ENCODE peak calls at places on chromosome 19, in nine cellular contexts. H, F, L, J, Q, W, S, C and V are unnamed samples.

GRCh38 chr19:46115396-46116109 is 8.9 kb downstream of the IGFL3 start:
- DNase-seq in H (no peak), F (peak; percentile 48), L (peak; percentile 42), J (no peak), Q (peak; percentile 30), W (no peak), S (peak; percentile 46), C (no peak), V (peak; percentile 61)

GRCh38 chr19:30450945-30451344 is 78.8 kb downstream of the ZNF536 start:
- DNase-seq in H (no peak), F (peak; percentile 34), L (no peak), J (no peak), Q (no peak), W (no peak), S (no peak), C (no peak), V (no peak)

GRCh38 chr19:19900124-19900523 is 622 bp upstream of the ZNF93 start:
- DNase-seq in H (no peak), F (peak; percentile 80), L (no peak), J (no peak), Q (peak; percentile 71), W (no peak), S (no peak), C (no peak), V (peak; percentile 29)

GRCh38 chr19:49779731-49780578 is 13.2 kb downstream of the AP2A1 start:
- DNase-seq in H (peak; percentile 35), F (no peak), L (no peak), J (no peak), Q (no peak), W (no peak), S (peak; percentile 40), C (no peak), V (no peak)

GRCh38 chr19:46035986-46036744 is 4.6 kb downstream of the IGFL4 start:
- DNase-seq in H (no peak), F (no peak), L (no peak), J (no peak), Q (no peak), W (no peak), S (no peak), C (no peak), V (no peak)

GRCh38 chr19:8148410-8149231 is 771 bp downstream of the FBN3 start:
- DNase-seq in H (no peak), F (no peak), L (no peak), J (no peak), Q (no peak), W (no peak), S (no peak), C (no peak), V (no peak)

GRCh38 chr19:12722566-12723382 is 958 bp downstream of the TNPO2 start:
- DNase-seq in H (peak; percentile 97), F (peak; percentile 99), L (peak; percentile 97), J (peak; percentile 96), Q (peak; percentile 100), W (peak; percentile 98), S (peak; percentile 99), C (peak; percentile 98), V (peak; percentile 100)

GRCh38 chr19:33431986-33432385 is 58.5 kb downstream of the CEBPG start:
- DNase-seq in H (no peak), F (no peak), L (no peak), J (no peak), Q (no peak), W (no peak), S (no peak), C (no peak), V (peak; percentile 6)

GRCh38 chr19:51607920-51608562 is 22.2 kb downstream of the SIGLEC5 start:
- DNase-seq in H (peak; percentile 72), F (peak; percentile 73), L (peak; percentile 41), J (peak; percentile 55), Q (peak; percentile 85), W (peak; percentile 66), S (peak; percentile 81), C (peak; percentile 82), V (peak; percentile 73)

GRCh38 chr19:30120860-30121484 is 178.9 kb downstream of the URI1 start:
- DNase-seq in H (no peak), F (no peak), L (no peak), J (no peak), Q (no peak), W (no peak), S (no peak), C (no peak), V (no peak)

GRCh38 chr19:13225085-13225484 is 74.9 kb downstream of the IER2 start:
- DNase-seq in H (no peak), F (no peak), L (no peak), J (no peak), Q (no peak), W (no peak), S (no peak), C (no peak), V (no peak)

GRCh38 chr19:27776020-27776419 is 1436.9 kb downstream of the UQCRFS1 start:
- DNase-seq in H (no peak), F (peak; percentile 40), L (no peak), J (no peak), Q (peak; percentile 85), W (no peak), S (no peak), C (no peak), V (peak; percentile 46)

GRCh38 chr19:18408053-18408476 is 10.6 kb upstream of the LRRC25 start:
- DNase-seq in H (peak; percentile 90), F (no peak), L (no peak), J (peak; percentile 74), Q (no peak), W (peak; percentile 19), S (peak; percentile 90), C (no peak), V (no peak)

GRCh38 chr19:20278342-20278741 is 111.3 kb downstream of the ZNF486 start:
- DNase-seq in H (peak; percentile 28), F (no peak), L (no peak), J (peak; percentile 37), Q (no peak), W (no peak), S (peak; percentile 9), C (no peak), V (no peak)

GRCh38 chr19:49684983-49685553 is 4.3 kb upstream of the ADM5 start:
- DNase-seq in H (no peak), F (no peak), L (no peak), J (no peak), Q (no peak), W (no peak), S (no peak), C (no peak), V (no peak)

GRCh38 chr19:35986664-35987570 is 8.1 kb upstream of the SDHAF1 start:
- DNase-seq in H (peak; percentile 59), F (no peak), L (no peak), J (no peak), Q (no peak), W (peak; percentile 38), S (no peak), C (no peak), V (no peak)
- H3K4me3 ChIP-seq in H (peak overlapping the region; percentile 48), F (peak overlapping the region; percentile 26), L (peak overlapping the region; percentile 24), J (peak overlapping the region; percentile 17), Q (peak overlapping the region; percentile 33), W (no peak overlapping the region), S (peak overlapping the region; percentile 25), C (peak overlapping the region; percentile 24), V (peak overlapping the region; percentile 22)

GRCh38 chr19:55832676-55833075 is 877 bp upstream of the NLRP11 start:
- DNase-seq in H (no peak), F (no peak), L (no peak), J (no peak), Q (no peak), W (no peak), S (no peak), C (no peak), V (no peak)

GRCh38 chr19:55836340-55836739 is at the start of gene NLRP4:
- DNase-seq in H (no peak), F (no peak), L (no peak), J (no peak), Q (no peak), W (no peak), S (no peak), C (no peak), V (no peak)

GRCh38 chr19:55831846-55832245 is at the start of gene NLRP11:
- DNase-seq in H (no peak), F (no peak), L (no peak), J (no peak), Q (no peak), W (no peak), S (no peak), C (no peak), V (no peak)

DNA sequence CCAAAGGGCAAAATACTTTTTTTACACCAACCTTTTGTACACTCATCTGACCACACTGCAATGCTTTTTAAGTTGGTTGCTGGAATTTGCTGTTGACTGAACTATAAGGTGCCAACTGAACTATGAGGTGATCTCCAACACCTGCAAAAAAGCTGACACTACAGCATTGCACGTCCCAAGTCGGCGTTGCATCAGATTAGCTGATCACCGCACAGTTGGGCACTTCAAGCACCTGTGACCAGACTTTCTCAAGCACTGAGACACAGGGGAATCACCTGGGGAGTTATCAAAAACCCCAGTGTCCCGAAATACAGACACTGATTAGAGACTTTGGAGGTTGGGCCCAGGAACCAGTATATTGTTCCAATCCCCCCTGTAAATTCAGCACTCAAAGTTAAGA is 1.1 kb downstream of the NLRP11 start:
- DNase-seq in H (no peak), F (no peak), L (no peak), J (no peak), Q (no peak), W (no peak), S (peak; percentile 46), C (no peak), V (no peak)
- TF ChIP-seq CTCF in H (no peak), F (no peak), L (no peak), J (no peak), Q (no peak), W (no peak), S (no peak), C (no peak), V (no peak)

DNA sequence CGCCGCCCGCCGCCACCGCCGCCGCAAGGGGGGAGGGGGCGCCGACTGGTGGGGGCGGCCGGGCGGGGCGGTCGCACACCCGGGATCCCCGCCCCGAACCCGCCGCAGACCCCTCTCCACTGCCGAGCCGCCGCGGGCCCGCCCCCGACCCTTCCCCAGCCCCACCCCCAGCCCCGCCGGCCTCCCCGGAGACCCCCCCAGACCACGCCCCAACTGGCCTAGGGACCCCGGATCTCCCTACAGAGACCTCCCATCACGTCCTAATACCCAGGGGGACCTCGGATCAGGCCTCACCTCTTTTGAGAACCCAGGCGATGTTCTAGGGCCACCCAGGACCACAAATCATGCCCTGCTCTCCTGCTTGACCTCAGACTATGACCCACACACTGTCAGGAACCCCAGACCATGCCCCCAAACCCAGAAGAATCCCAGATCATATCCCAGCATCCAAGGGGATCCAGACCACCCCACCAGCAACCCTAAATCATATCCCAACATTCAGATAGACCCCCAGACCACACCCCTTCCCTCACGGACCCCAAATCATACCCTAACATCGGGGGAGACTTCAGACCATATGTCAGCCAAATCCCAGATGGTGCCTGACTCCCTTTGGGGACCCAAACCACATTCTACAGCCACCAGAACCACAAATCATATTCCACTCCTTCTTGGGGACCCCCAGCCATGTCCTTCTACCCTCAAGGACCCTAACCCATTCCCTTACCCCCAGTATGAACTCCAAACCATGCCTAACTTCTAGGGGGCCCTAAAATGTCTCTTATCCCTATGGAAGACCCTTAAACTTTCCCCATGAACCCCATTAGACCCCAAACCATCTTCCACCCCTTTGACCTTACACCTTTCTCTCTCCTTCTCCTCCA is 527 bp upstream of the LRFN1 start:
- DNase-seq in H (no peak), F (no peak), L (no peak), J (no peak), Q (no peak), W (no peak), S (no peak), C (no peak), V (no peak)
- H3K4me3 ChIP-seq in H (peak overlapping the region; percentile 65), F (no peak overlapping the region), L (no peak overlapping the region), J (no peak overlapping the region), Q (no peak overlapping the region), W (no peak overlapping the region), S (no peak overlapping the region), C (no peak overlapping the region), V (peak overlapping the region; percentile 31)

GRCh38 chr19:3977242-3978143 is 6.6 kb upstream of the DAPK3 start:
- DNase-seq in H (no peak), F (no peak), L (no peak), J (peak; percentile 22), Q (no peak), W (no peak), S (no peak), C (no peak), V (no peak)
- TF ChIP-seq CTCF in H (no peak), F (no peak), L (peak; percentile 23), J (no peak), Q (no peak), W (no peak), S (peak; percentile 10), C (no peak), V (peak; percentile 34)